ENCODE peak calls at places on chromosome 14, in eight cellular contexts. W, F, H, V, S, O, J and T are unnamed samples.
A peak's percentile ranks its signal among the peaks of the same experiment; 100 is the strongest.

GRCh38 chr14:99234982-99235491 is 37.0 kb downstream of the BCL11B start:
- DNase-seq in F (no peak), W (peak; percentile 80), H (no peak), O (no peak), J (no peak), S (no peak), V (no peak), T (no peak)

GRCh38 chr14:78721756-78722455 is 551.7 kb downstream of the NRXN3 start:
- DNase-seq in O (no peak), F (peak; percentile 28), H (no peak), S (no peak), W (no peak), V (no peak), J (no peak), T (no peak)

GRCh38 chr14:27845241-27845850 is 921.2 kb upstream of the FOXG1 start:
- DNase-seq in V (peak; percentile 65), S (no peak), J (peak; percentile 5), O (no peak), W (peak; percentile 12), H (peak; percentile 13), F (no peak), T (no peak)

GRCh38 chr14:99566009-99566389 is 38.0 kb downstream of the CCDC85C start:
- DNase-seq in W (no peak), O (no peak), V (no peak), F (no peak), J (no peak), H (no peak), S (no peak), T (no peak)

GRCh38 chr14:68789798-68790655 is 2.8 kb downstream of the ZFP36L1 start:
- DNase-seq in W (peak; percentile 18), S (no peak), F (no peak), H (no peak), V (peak; percentile 70), O (no peak), J (no peak), T (no peak)

GRCh38 chr14:97311411-97311810 is 514.2 kb downstream of the VRK1 start:
- DNase-seq in W (no peak), O (no peak), F (no peak), S (no peak), J (no peak), V (no peak), H (no peak), T (no peak)

GRCh38 chr14:70714055-70714550 is 72.4 kb downstream of the TTC9 start:
- DNase-seq in O (peak; percentile 7), S (no peak), H (no peak), F (peak; percentile 50), J (no peak), W (peak; percentile 89), V (no peak), T (no peak)

GRCh38 chr14:78259831-78260230 is 89.7 kb downstream of the NRXN3 start:
- DNase-seq in W (no peak), H (no peak), S (no peak), V (no peak), O (no peak), J (no peak), F (no peak), T (no peak)

GRCh38 chr14:71574976-71575375 is 357.3 kb upstream of the RGS6 start:
- DNase-seq in V (no peak), F (no peak), O (no peak), H (no peak), S (no peak), J (no peak), W (peak; percentile 22), T (no peak)

GRCh38 chr14:52307376-52307775 is 6.7 kb upstream of the PTGER2 start:
- DNase-seq in J (no peak), V (no peak), W (no peak), H (no peak), S (no peak), F (no peak), O (no peak), T (no peak)

GRCh38 chr14:94342334-94342934 is 19.3 kb upstream of the SERPINA6 start:
- DNase-seq in V (peak; percentile 98), W (no peak), H (peak; percentile 77), J (peak; percentile 77), F (no peak), O (peak; percentile 98), S (peak; percentile 83), T (peak; percentile 89)

GRCh38 chr14:60061371-60061770 is 30.4 kb upstream of the PCNX4 start:
- DNase-seq in J (no peak), W (no peak), O (no peak), H (no peak), S (no peak), V (no peak), F (no peak), T (no peak)

GRCh38 chr14:60067911-60068310 is 23.8 kb upstream of the PCNX4 start:
- DNase-seq in J (no peak), O (no peak), V (no peak), S (no peak), W (no peak), H (no peak), F (no peak), T (no peak)

DNA sequence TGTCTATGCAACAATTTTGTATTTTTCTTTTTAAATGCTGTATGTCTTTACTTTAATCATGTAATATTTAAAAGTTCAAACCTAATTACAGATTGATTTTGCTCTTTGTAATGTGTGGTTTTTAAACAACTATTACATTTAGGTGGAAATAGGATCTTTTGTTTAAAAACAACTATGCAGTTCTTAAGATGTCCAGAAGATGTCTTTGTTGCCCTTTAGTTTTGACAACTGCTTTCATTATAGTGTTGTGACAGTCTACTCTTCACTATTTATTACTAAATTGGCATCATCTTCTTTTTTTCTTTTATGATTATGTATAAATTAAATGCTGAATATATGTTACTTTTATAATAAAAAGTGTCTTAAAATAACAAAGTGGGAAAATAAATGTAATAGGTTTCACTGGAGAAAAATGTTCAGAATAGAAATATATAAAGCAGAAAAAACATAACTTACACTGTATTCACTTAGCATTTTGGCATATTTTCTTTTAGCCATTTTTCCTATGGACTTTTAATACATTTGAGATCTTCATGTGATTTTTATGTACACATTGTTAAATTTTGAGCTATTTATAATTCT is 27.1 kb upstream of the PCNX4 start:
- DNase-seq in W (peak; percentile 37), O (no peak), J (no peak), V (no peak), F (no peak), H (no peak), S (no peak), T (no peak)
- TF ChIP-seq CTCF in W (no peak), O (peak; percentile 36), J (peak; percentile 67), V (peak; percentile 94), F (no peak), H (peak; percentile 78), S (peak; percentile 79), T (peak; percentile 45)

DNA sequence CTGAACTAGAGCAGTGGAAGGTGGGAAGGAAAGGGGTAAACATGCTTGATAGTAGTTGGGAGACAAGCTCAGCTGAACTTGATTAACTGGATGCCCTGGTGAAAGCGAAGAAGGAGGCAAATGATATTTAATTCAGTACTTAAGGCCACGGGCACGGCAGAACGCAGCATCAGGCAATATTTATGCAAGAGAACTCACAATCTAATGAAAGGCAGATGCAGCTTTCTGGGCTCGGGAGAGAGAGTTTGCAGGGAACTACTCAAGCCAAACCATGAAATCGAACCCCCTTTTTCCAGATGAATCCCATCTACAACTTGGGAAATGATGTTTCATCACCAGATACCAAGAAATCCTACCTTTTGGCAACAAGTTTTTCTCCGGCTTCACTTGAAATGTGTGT is 3.5 kb upstream of the CNIH1 start:
- DNase-seq in H (no peak), J (no peak), O (no peak), S (no peak), F (no peak), W (no peak), V (no peak), T (no peak)
- H3K4me3 ChIP-seq in H (no peak overlapping the region), J (no peak overlapping the region), O (no peak overlapping the region), S (no peak overlapping the region), F (no peak overlapping the region), W (no peak overlapping the region), V (no peak overlapping the region), T (no peak overlapping the region)

GRCh38 chr14:50260072-50260471 is 28.7 kb upstream of the SOS2 start:
- DNase-seq in O (no peak), J (no peak), H (no peak), V (no peak), F (no peak), W (peak; percentile 30), S (no peak), T (no peak)

GRCh38 chr14:50257728-50258127 is 26.4 kb upstream of the SOS2 start:
- DNase-seq in F (no peak), W (no peak), V (no peak), O (no peak), S (no peak), J (no peak), H (no peak), T (no peak)

GRCh38 chr14:50263321-50263720 is 31.9 kb upstream of the SOS2 start:
- DNase-seq in F (no peak), S (no peak), W (no peak), H (no peak), J (no peak), V (no peak), O (no peak), T (no peak)

GRCh38 chr14:50262865-50263264 is 31.5 kb upstream of the SOS2 start:
- DNase-seq in O (no peak), H (no peak), F (no peak), S (no peak), J (no peak), W (no peak), V (no peak), T (no peak)

GRCh38 chr14:50260511-50260910 is 29.1 kb upstream of the SOS2 start:
- DNase-seq in V (no peak), F (no peak), J (no peak), O (no peak), H (no peak), S (no peak), W (peak; percentile 59), T (no peak)
- TF ChIP-seq CTCF in V (peak; percentile 71), F (no peak), J (no peak), O (peak; percentile 52), H (peak; percentile 37), S (peak; percentile 50), W (peak; percentile 60), T (no peak)

GRCh38 chr14:37171678-37172023 is 755 bp downstream of the SLC25A21 start:
- DNase-seq in F (no peak), S (no peak), H (no peak), V (no peak), J (no peak), W (no peak), O (no peak), T (no peak)
- H3K4me3 ChIP-seq in F (no peak overlapping the region), S (peak overlapping the region; percentile 83), H (peak overlapping the region; percentile 97), V (peak overlapping the region; percentile 53), J (peak overlapping the region; percentile 86), W (peak overlapping the region; percentile 71), O (peak overlapping the region; percentile 61), T (peak overlapping the region; percentile 74)